ENCODE peak calls at places on chromosome 5, in seven cellular contexts. A is upper lobe of left lung, J is ovary, C is SK-N-SH, Z is H1, N is sigmoid colon, F is tibial nerve. G is an unnamed sample.

GRCh38 chr5:111829701-111830100 is 72.7 kb upstream of the NREP start:
- DNase-seq in N (no peak), A (no peak), F (no peak), C (no peak), Z (no peak), J (no peak), G (no peak)

GRCh38 chr5:116032991-116033390 is 719 bp downstream of the ARL14EPL start:
- DNase-seq in Z (no peak), J (no peak), A (no peak), C (no peak), N (no peak), F (no peak), G (no peak)

GRCh38 chr5:40988761-40989510 is 79.6 kb downstream of the C7 start:
- DNase-seq in F (no peak), Z (no peak), C (no peak), N (no peak), J (no peak), A (no peak), G (no peak)

GRCh38 chr5:72633649-72634048 is 126.4 kb upstream of the ZNF366 start:
- DNase-seq in Z (no peak), N (no peak), F (no peak), C (no peak), A (no peak), J (no peak), G (no peak)

GRCh38 chr5:74294231-74294705 is 346.3 kb downstream of the ENC1 start:
- DNase-seq in C (no peak), A (no peak), F (peak; percentile 46), N (no peak), J (peak; percentile 53), Z (no peak), G (no peak)

GRCh38 chr5:56862909-56863308 is 46.5 kb upstream of the SETD9 start:
- DNase-seq in A (no peak), N (no peak), F (no peak), J (no peak), C (no peak), Z (no peak), G (no peak)

GRCh38 chr5:59149271-59149670 is 566.4 kb downstream of the RAB3C start:
- DNase-seq in Z (no peak), A (no peak), N (no peak), J (no peak), C (no peak), F (no peak), G (no peak)

GRCh38 chr5:1926471-1927341 is 44.0 kb upstream of the IRX4 start:
- DNase-seq in Z (no peak), C (no peak), J (no peak), N (no peak), F (no peak), A (no peak), G (peak; percentile 69)

GRCh38 chr5:121910036-121910435 is 51.7 kb upstream of the SRFBP1 start:
- DNase-seq in A (no peak), F (no peak), J (no peak), N (no peak), Z (no peak), C (no peak), G (no peak)

GRCh38 chr5:155943516-155944407 is 383.2 kb upstream of the SGCD start:
- DNase-seq in N (no peak), A (peak; percentile 31), C (peak; percentile 52), Z (no peak), J (peak; percentile 52), F (peak; percentile 28), G (no peak)

GRCh38 chr5:150181035-150181434 is 8.8 kb upstream of the SLC6A7 start:
- DNase-seq in A (no peak), F (no peak), Z (no peak), N (no peak), J (no peak), C (no peak), G (no peak)

GRCh38 chr5:78634634-78635033 is 13.9 kb downstream of the LHFPL2 start:
- DNase-seq in A (no peak), C (no peak), Z (no peak), N (no peak), J (no peak), F (no peak), G (no peak)

DNA sequence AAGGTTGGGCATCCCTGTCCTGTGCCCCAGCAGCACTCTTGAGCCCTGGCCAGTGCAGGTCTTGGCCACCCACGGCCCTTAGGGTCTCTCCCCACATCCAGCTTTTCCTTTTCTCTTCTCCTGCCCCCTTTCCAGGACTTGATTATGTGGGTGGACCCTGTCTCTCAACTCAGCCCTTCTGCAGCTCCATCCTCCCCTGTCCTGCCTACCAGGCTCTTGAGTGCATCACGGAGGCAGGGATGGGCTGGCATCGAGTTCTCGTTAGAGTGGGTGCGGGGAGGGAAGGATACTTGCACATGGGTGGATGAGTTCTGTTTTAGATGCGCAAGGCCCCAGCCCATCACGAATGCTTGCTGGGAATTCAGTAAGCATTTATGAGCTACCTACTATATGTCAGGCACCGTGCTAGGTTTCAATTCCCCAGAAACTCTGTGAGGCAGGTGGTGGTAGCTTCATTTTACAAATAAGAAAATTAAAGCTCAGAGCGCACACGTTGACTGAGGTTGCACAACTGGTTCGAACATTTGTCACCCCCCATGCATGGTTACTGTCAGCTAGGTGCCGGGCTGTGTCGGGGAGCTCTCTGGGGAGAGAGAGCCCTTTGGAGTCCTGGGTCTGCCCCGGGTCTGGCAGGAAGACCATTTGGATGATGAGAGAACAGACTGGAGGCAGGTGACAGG is 144.6 kb upstream of the PITX1 start:
- DNase-seq in J (no peak), Z (no peak), A (no peak), N (no peak), F (no peak), C (no peak), G (no peak)
- H3K27me3 ChIP-seq in J (no peaks in the 10 kb centered on the region), Z (no peaks in the 10 kb centered on the region), A (no peaks in the 10 kb centered on the region), N (no peaks in the 10 kb centered on the region), F (no peaks in the 10 kb centered on the region), C (no peaks in the 10 kb centered on the region), G (peaks cover 12% of the 10 kb centered on the region)

DNA sequence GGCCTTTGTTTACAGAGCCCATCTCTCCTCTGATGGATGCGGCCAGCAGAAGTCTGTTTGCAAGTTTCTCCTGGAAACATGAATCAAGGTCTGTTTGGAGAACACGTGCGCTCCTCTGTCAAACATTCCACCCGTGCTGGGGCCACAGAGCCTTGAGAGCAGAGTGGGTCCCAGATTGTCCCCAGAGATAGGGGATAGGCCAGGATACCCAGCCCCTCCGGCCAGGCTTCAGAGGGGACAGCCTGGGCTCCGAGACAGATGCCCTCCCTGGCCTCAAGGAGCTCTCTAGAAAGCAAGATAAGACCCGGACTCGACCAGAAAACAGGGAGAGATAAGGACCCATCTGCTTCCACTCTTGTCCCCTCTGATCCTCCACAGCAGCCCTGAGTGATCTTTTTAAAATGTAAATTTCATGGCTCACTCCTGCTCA is 40.4 kb upstream of the HAND1 start:
- DNase-seq in J (no peak), N (no peak), C (peak; percentile 72), A (no peak), F (no peak), Z (no peak), G (no peak)
- TF ChIP-seq EP300 in J (no peak), N (no peak), C (no peak), A (no peak), F (no peak), Z (no peak), G (no peak)

GRCh38 chr5:135978993-135979392 is 24.2 kb upstream of the LECT2 start:
- DNase-seq in F (no peak), Z (no peak), J (no peak), N (no peak), A (no peak), C (no peak), G (no peak)

GRCh38 chr5:135976216-135976615 is 21.4 kb upstream of the LECT2 start:
- DNase-seq in C (no peak), A (no peak), N (no peak), J (no peak), Z (no peak), F (no peak), G (no peak)

GRCh38 chr5:135978212-135978631 is 23.4 kb upstream of the LECT2 start:
- DNase-seq in Z (no peak), C (no peak), F (no peak), J (no peak), N (no peak), A (no peak), G (no peak)

GRCh38 chr5:135979510-135979909 is 24.7 kb upstream of the LECT2 start:
- DNase-seq in C (no peak), Z (no peak), F (no peak), A (no peak), N (no peak), J (no peak), G (no peak)

DNA sequence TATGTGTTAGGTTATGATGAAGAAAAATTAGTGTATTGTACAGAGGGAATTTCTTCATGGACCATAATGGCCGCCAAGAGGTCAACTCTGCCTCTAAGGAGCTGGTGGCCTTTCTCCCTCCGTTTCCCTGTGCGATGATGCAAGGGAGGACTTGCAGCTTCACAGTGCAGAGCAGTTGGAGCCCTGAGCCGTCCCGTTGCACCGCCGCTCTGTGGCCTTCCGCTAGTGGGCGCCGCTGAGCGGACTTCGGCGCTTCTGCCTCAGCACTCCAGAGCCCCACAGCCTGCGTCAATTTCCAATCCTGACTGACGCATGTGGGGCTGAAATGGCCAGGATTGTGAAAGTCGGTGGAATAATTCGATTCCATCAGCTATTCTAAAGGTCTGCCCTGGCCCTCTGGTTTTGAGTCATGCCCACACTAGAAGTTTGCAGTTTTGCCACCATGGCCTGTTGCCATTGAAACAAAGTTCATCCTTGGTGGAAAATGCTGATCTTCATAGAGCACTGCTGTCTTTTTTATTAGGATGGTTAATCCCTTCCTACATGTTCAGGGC is 22.7 kb upstream of the LECT2 start:
- DNase-seq in A (peak; percentile 86), Z (peak; percentile 77), F (no peak), N (peak; percentile 80), J (no peak), C (no peak), G (peak; percentile 85)
- TF ChIP-seq CTCF in A (peak; percentile 70), Z (peak; percentile 93), F (peak; percentile 45), N (peak; percentile 36), J (no peak), C (peak; percentile 23), G (peak; percentile 36)

DNA sequence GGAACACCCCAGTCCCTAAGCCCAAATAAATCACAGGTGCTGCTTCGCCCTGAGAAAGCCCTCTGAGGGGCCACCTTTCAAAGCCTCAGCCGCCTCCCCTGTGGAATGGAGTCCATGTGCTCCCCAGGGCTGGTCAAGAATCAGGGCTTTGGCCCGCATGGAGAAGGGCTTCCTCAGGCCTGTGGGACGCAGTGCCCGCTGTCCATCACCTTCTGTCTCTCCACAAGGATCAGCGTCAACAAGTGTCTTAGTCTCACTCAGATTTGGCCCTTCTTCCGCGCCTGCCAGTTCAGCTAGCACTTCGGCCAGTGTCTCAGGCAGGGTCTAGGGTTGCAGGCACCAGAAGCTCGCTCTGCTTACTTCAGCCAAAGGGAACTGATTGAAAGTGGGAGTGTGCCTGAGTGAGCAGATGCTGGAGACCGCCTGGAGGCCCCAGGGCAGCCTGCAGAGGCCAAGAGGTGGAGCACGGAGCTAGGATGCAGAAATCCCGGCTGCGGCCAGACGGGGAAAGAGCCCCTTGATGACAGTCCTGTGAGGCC is 16.5 kb downstream of the HNRNPH1 start:
- DNase-seq in Z (no peak), N (peak; percentile 63), F (no peak), J (no peak), C (no peak), A (no peak), G (peak; percentile 75)
- H3K27me3 ChIP-seq in Z (no peaks in the 10 kb centered on the region), N (no peaks in the 10 kb centered on the region), F (no peaks in the 10 kb centered on the region), J (no peaks in the 10 kb centered on the region), C (no peaks in the 10 kb centered on the region), A (no peaks in the 10 kb centered on the region), G (no peaks in the 10 kb centered on the region)

G was measured in suprapubic skin.